ENCODE peak calls at places on chromosomes 11 and 22, in six cellular contexts. N, V, X, L, W and Q are unnamed samples.

GRCh38 chr11:71163371-71163770 is 89.0 kb downstream of the SHANK2 start:
- DNase-seq in N (no peak), V (no peak), X (no peak), L (no peak), W (no peak), Q (no peak)

GRCh38 chr11:134949121-134949591 is 537.1 kb upstream of the B3GAT1 start:
- DNase-seq in N (no peak), V (peak), X (no peak), L (no peak), W (no peak), Q (no peak)

GRCh38 chr11:104127828-104128227 is 36.1 kb downstream of the PDGFD start:
- DNase-seq in N (no peak), V (no peak), X (no peak), L (no peak), W (no peak), Q (no peak)

GRCh38 chr22:18927573-18927972 is 8.5 kb downstream of the PRODH start:
- DNase-seq in N (no peak), V (no peak), X (no peak), L (no peak), W (no peak), Q (no peak)

GRCh38 chr11:92225563-92226308 is 1.1 kb downstream of the FAT3 start:
- DNase-seq in N (no peak), V (no peak), X (no peak), L (no peak), W (no peak), Q (no peak)

GRCh38 chr22:20080776-20081654 is 974 bp downstream of the DGCR8 start:
- DNase-seq in N (no peak), V (peak), X (peak), L (no peak), W (peak), Q (no peak)

GRCh38 chr11:31417357-31417756 is 47.7 kb downstream of the DNAJC24 start:
- DNase-seq in N (no peak), V (no peak), X (no peak), L (no peak), W (no peak), Q (no peak)

GRCh38 chr11:30172872-30173271 is 57.9 kb upstream of the FSHB start:
- DNase-seq in N (no peak), V (no peak), X (no peak), L (no peak), W (no peak), Q (no peak)

GRCh38 chr11:112610996-112611795 is 350.0 kb upstream of the NCAM1 start:
- DNase-seq in N (no peak), V (no peak), X (no peak), L (no peak), W (no peak), Q (no peak)

GRCh38 chr11:126355926-126356897 is 726 bp downstream of the ST3GAL4 start:
- DNase-seq in N (no peak), V (peak), X (no peak), L (peak), W (no peak), Q (no peak)

GRCh38 chr11:36376888-36377758 is 81.0 kb downstream of the PRR5L start:
- DNase-seq in N (no peak), V (no peak), X (peak), L (no peak), W (no peak), Q (peak)

GRCh38 chr11:4684631-4685285 is 12.9 kb downstream of the OR51E2 start:
- DNase-seq in N (no peak), V (no peak), X (no peak), L (no peak), W (no peak), Q (no peak)

GRCh38 chr11:45446426-45446825 is 160.3 kb upstream of the SYT13 start:
- DNase-seq in N (no peak), V (no peak), X (no peak), L (no peak), W (no peak), Q (no peak)

GRCh38 chr11:115462004-115462541 is 42.1 kb downstream of the CADM1 start:
- DNase-seq in N (no peak), V (no peak), X (no peak), L (no peak), W (no peak), Q (no peak)

GRCh38 chr11:65579291-65579690 is 3.4 kb downstream of the EHBP1L1 start:
- DNase-seq in N (no peak), V (no peak), X (no peak), L (no peak), W (no peak), Q (no peak)

GRCh38 chr11:118436639-118437045 is 350 bp downstream of the KMT2A start:
- DNase-seq in N (no peak), V (no peak), X (no peak), L (no peak), W (no peak), Q (peak)

GRCh38 chr11:134939046-134939445 is 527.0 kb upstream of the B3GAT1 start:
- DNase-seq in N (no peak), V (no peak), X (no peak), L (no peak), W (no peak), Q (no peak)

GRCh38 chr11:46385169-46386004 is 3.9 kb downstream of the MDK start:
- DNase-seq in N (no peak), V (no peak), X (no peak), L (no peak), W (no peak), Q (no peak)

GRCh38 chr11:94002226-94002625 is 18.9 kb upstream of the HEPHL1 start:
- DNase-seq in N (no peak), V (no peak), X (no peak), L (no peak), W (no peak), Q (no peak)

GRCh38 chr11:130516175-130516867 is 67.9 kb downstream of the ADAMTS15 start:
- DNase-seq in N (no peak), V (no peak), X (no peak), L (no peak), W (no peak), Q (no peak)

GRCh38 chr22:29580200-29580810 is 608 bp downstream of the NIPSNAP1 start:
- DNase-seq in N (no peak), V (peak), X (no peak), L (peak), W (no peak), Q (peak)

GRCh38 chr11:131218542-131218941 is 151.9 kb upstream of the NTM start:
- DNase-seq in N (no peak), V (no peak), X (no peak), L (no peak), W (no peak), Q (no peak)

GRCh38 chr11:65471410-65471762 is 27.5 kb upstream of the MALAT1 start:
- DNase-seq in N (no peak), V (peak), X (no peak), L (no peak), W (peak), Q (peak)

GRCh38 chr22:45226681-45227186 is 14.0 kb downstream of the KIAA0930 start:
- DNase-seq in N (no peak), V (no peak), X (no peak), L (no peak), W (no peak), Q (no peak)

GRCh38 chr11:68677432-68677831 is 6.9 kb upstream of the GAL start:
- DNase-seq in N (no peak), V (peak), X (peak), L (no peak), W (peak), Q (no peak)

GRCh38 chr11:74134661-74135515 is 35.9 kb downstream of the C2CD3 start:
- DNase-seq in N (no peak), V (no peak), X (no peak), L (no peak), W (no peak), Q (no peak)

GRCh38 chr11:44379141-44380008 is 69.4 kb upstream of the ALX4 start:
- DNase-seq in N (no peak), V (no peak), X (no peak), L (no peak), W (no peak), Q (no peak)

GRCh38 chr11:65103476-65103875 is 7.5 kb downstream of the VPS51 start:
- DNase-seq in N (no peak), V (no peak), X (no peak), L (no peak), W (no peak), Q (no peak)

GRCh38 chr11:64276653-64277431 is 7.6 kb downstream of the BAD start:
- DNase-seq in N (no peak), V (no peak), X (no peak), L (no peak), W (no peak), Q (no peak)

GRCh38 chr22:22210375-22210774 is 34.2 kb upstream of the VPREB1 start:
- DNase-seq in N (no peak), V (no peak), X (no peak), L (no peak), W (no peak), Q (no peak)

GRCh38 chr11:113377606-113378005 is 10.0 kb upstream of the ANKK1 start:
- DNase-seq in N (no peak), V (no peak), X (no peak), L (no peak), W (no peak), Q (no peak)

GRCh38 chr11:93652161-93652597 is 9.3 kb upstream of the CEP295 start:
- DNase-seq in N (no peak), V (peak), X (no peak), L (no peak), W (peak), Q (no peak)

GRCh38 chr11:12100429-12100828 is 10.0 kb upstream of the MICAL2 start:
- DNase-seq in N (no peak), V (no peak), X (no peak), L (no peak), W (no peak), Q (no peak)

GRCh38 chr22:47195676-47196492 is 433.4 kb downstream of the TBC1D22A start:
- DNase-seq in N (no peak), V (no peak), X (no peak), L (no peak), W (no peak), Q (no peak)
- TF ChIP-seq TAF1 in N (no peak), V (no peak), X (no peak), L (no peak), W (no peak), Q (no peak)

DNA sequence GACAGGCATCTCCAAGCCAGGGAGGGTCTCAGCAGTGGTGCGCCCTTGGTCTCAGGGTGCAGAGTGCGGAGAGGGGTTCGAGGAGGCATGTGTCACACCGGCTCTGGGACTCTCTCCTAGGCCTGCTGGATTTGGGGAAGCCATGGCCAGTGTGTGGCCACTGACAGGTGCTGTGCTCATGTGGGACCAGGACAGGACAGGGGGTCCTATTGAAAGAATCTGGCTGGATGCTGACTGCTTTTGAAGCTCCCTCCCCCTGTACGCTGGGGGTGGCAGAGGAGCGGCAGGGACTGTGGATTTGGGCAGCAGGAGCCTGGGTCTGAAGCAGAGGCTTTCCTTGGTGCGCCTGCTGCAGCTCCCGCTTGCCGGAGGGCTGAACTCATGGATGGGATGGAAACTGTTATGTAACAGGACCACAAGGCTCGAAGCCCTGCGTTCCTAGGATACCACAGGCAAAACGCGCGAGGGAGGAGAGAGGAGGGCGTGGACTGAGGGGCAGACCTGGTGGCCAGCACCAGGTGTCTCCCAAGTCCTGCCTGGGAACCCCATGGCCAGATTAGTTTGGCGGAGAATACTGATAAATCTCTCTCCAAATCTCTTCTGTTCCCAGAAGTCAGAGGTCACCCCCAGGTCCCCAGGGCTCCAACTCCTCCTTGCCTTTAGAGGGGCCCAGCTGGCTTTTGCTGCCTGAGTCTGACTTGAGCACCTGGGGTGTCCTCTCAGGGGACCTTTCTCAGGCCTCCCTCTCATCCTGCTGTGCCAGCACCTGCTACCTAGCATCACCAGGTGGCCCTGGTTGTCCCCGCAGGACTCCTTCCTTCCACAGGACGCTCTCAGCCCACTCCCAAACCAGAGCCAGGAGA is 13.8 kb upstream of the TEF start:
- DNase-seq in N (no peak), V (peak), X (no peak), L (no peak), W (no peak), Q (no peak)
- TF ChIP-seq POLR2AphosphoS5 in N (no peak), V (no peak), X (no peak), L (no peak), W (no peak), Q (no peak)

DNA sequence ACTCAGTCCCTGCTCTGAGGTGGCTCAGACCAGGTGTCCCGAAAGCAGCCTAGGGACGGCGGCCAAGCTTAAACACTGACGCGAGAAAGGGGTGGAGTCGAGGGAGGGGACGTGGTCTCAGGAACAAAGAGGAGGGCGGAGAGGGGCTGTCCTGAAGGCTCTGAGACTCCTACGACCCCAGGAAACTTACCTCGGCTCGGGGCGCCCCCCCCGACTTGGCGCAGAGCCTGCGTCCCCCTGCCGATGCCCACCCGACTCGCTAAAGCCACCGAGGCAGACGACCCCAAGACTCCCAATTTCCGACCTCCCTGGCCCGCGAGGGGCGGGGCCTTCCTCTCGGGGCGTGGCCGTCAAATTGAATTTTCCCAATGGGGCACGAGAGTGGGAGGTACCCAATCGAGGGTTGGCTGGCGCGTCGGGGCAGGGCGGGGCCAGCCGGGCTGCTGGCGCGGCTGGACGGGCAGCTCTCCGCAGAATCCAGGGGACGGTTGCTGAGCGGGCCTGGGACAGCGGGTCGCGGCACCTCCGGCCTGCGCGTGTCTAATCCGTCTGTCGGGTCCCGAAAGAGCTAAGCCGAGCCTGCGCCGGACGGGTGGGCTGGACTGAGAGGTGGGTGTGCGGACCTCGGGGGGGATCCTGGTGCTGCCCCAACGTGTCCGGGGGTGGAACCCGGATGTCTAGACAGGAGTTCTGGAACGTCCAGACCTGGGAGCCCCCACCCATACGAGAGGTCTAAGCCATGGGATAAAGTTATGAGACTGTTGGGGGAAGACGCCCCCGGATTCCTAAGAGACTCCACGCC is at the start of gene SMTN:
- DNase-seq in N (peak), V (peak), X (peak), L (peak), W (peak), Q (peak)
- TF ChIP-seq POLR2A in N (peak), V (peak), X (peak), L (no peak), W (peak), Q (peak)

GRCh38 chr22:49754674-49755590 is 72.7 kb downstream of the BRD1 start:
- DNase-seq in N (no peak), V (no peak), X (no peak), L (no peak), W (no peak), Q (peak)

GRCh38 chr22:49753961-49754673 is 73.6 kb downstream of the BRD1 start:
- DNase-seq in N (no peak), V (no peak), X (no peak), L (no peak), W (no peak), Q (no peak)

GRCh38 chr22:49753276-49753884 is 74.3 kb downstream of the BRD1 start:
- DNase-seq in N (no peak), V (no peak), X (no peak), L (no peak), W (no peak), Q (no peak)

GRCh38 chr22:49756656-49757055 is 71.0 kb downstream of the BRD1 start:
- DNase-seq in N (no peak), V (no peak), X (no peak), L (no peak), W (no peak), Q (no peak)

GRCh38 chr22:49756201-49756600 is 71.5 kb downstream of the BRD1 start:
- DNase-seq in N (no peak), V (no peak), X (no peak), L (no peak), W (no peak), Q (no peak)
- TF ChIP-seq TAF1 in N (no peak), V (no peak), X (no peak), L (no peak), W (no peak), Q (no peak)

GRCh38 chr11:14502039-14502438 is 2.4 kb upstream of the COPB1 start:
- DNase-seq in N (no peak), V (no peak), X (no peak), L (no peak), W (no peak), Q (no peak)

GRCh38 chr11:14499178-14499559 is 442 bp downstream of the COPB1 start:
- DNase-seq in N (no peak), V (peak), X (no peak), L (no peak), W (peak), Q (no peak)

GRCh38 chr11:14500181-14500651 is 605 bp upstream of the COPB1 start:
- DNase-seq in N (peak), V (peak), X (no peak), L (peak), W (no peak), Q (no peak)

GRCh38 chr11:14503023-14503422 is 3.4 kb upstream of the COPB1 start:
- DNase-seq in N (no peak), V (no peak), X (no peak), L (no peak), W (no peak), Q (no peak)

GRCh38 chr11:14499560-14500180 is at the start of gene COPB1:
- DNase-seq in N (peak), V (peak), X (peak), L (peak), W (peak), Q (peak)
- TF ChIP-seq POLR2AphosphoS5 in N (peak), V (peak), X (peak), L (peak), W (peak), Q (peak)

DNA sequence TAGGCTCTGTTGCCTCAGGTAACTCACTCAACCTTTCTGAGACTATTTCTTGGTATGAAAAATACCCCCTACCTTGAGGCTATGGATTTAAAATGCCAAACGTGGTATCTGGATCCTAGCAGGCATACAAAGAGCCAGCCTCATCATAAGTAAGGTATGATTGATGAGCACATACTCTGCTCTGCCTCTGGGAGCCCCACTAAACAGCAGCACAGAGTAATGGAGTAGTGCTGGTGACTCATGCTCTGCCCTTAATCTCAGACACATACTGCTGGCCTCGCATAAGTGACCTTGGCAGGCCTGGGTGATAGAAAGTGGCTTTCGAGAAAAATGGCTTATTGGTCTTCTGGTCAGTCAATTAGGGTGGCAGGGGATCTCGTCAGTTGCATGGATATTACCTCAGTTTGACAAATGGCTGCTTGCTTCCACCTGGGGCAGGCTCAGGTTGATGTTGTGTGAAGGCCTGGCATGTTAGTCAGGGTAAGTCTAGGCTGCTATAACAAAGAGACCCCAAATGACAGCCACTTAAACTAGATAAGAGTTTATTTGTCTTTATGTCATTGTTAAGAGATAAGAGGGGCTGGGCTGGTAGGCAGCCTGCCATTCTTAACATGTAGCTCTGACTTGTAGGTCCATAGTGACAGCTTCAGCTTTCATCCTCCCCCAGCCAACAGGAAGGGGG is 15.2 kb upstream of the SLC6A5 start:
- DNase-seq in N (no peak), V (peak), X (no peak), L (no peak), W (no peak), Q (no peak)
- TF ChIP-seq POLR2A in N (no peak), V (no peak), X (no peak), L (no peak), W (no peak), Q (no peak)

DNA sequence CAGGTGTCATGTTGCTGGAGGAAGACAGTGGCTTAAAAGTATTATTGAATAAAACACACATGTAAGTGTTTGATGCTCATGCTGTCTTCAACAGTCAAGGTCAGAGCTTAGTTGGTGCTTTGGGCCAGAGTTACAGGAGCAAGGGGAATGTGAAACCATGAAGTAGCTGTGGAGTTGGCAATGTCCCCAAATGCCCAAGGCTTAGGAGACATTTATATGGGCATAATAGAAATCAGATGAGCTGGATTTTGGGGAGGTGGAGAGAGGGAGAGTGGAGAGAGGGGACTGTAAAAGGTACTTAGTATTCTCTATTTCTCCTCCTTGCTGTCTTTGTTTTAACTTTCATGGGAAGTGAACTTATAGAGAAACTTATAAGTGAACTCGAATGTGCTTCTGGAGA is 407.8 kb downstream of the ETS1 start:
- DNase-seq in N (no peak), V (no peak), X (no peak), L (no peak), W (no peak), Q (no peak)
- TF ChIP-seq TAF1 in N (no peak), V (no peak), X (no peak), L (no peak), W (no peak), Q (no peak)